ENCODE peak calls at places on chromosomes 5 and 9, in eight cellular contexts. M, K, U, R, P, Z, Y and B are unnamed samples.

GRCh38 chr5:125317546-125317995 is 571.1 kb upstream of the ZNF608 start:
- DNase-seq in M (no peak), K (no peak), U (no peak), R (no peak), P (peak; percentile 55), Z (no peak), Y (no peak), B (no peak)

GRCh38 chr9:134476256-134476941 is 150.1 kb downstream of the RXRA start:
- DNase-seq in M (no peak), K (no peak), U (no peak), R (no peak), P (no peak), Z (no peak), Y (no peak), B (no peak)

GRCh38 chr5:172640822-172641358 is at the start of gene NEURL1B:
- DNase-seq in M (no peak), K (no peak), U (no peak), R (no peak), P (peak; percentile 83), Z (peak; percentile 81), Y (no peak), B (peak; percentile 66)

GRCh38 chr9:71769175-71770165 is 1.2 kb upstream of the CEMIP2 start:
- DNase-seq in M (peak; percentile 80), K (peak; percentile 74), U (peak; percentile 82), R (peak; percentile 55), P (no peak), Z (peak; percentile 84), Y (peak; percentile 26), B (peak; percentile 77)

GRCh38 chr9:116998305-116998704 is 311.2 kb downstream of the TRIM32 start:
- DNase-seq in M (no peak), K (peak; percentile 21), U (no peak), R (no peak), P (peak; percentile 54), Z (no peak), Y (no peak), B (peak; percentile 44)

GRCh38 chr5:71780597-71780996 is 61.5 kb downstream of the CARTPT start:
- DNase-seq in M (no peak), K (no peak), U (no peak), R (no peak), P (no peak), Z (no peak), Y (no peak), B (no peak)

GRCh38 chr5:35223777-35224395 is 6.4 kb downstream of the PRLR start:
- DNase-seq in M (no peak), K (no peak), U (no peak), R (no peak), P (no peak), Z (no peak), Y (no peak), B (no peak)

GRCh38 chr5:122704247-122705036 is 70.4 kb upstream of the SNX2 start:
- DNase-seq in M (peak; percentile 3), K (peak; percentile 67), U (no peak), R (no peak), P (no peak), Z (no peak), Y (no peak), B (peak; percentile 35)

GRCh38 chr9:88694625-88695024 is 159.6 kb downstream of the NXNL2 start:
- DNase-seq in M (no peak), K (no peak), U (no peak), R (no peak), P (no peak), Z (no peak), Y (no peak), B (no peak)

GRCh38 chr9:95386843-95387242 is 69.3 kb upstream of the FANCC start:
- DNase-seq in M (no peak), K (no peak), U (no peak), R (no peak), P (no peak), Z (no peak), Y (no peak), B (no peak)

GRCh38 chr9:16413509-16414016 is 456.9 kb downstream of the BNC2 start:
- DNase-seq in M (no peak), K (no peak), U (no peak), R (no peak), P (no peak), Z (no peak), Y (no peak), B (peak; percentile 25)

GRCh38 chr9:74783408-74783807 is 104.3 kb downstream of the TRPM6 start:
- DNase-seq in M (no peak), K (no peak), U (no peak), R (peak; percentile 54), P (no peak), Z (peak; percentile 22), Y (no peak), B (peak; percentile 58)

GRCh38 chr5:33563983-33564908 is 123.5 kb downstream of the TARS1 start:
- DNase-seq in M (no peak), K (no peak), U (no peak), R (no peak), P (no peak), Z (no peak), Y (no peak), B (no peak)

GRCh38 chr9:98380065-98380681 is 124.7 kb upstream of the TBC1D2 start:
- DNase-seq in M (no peak), K (peak; percentile 18), U (no peak), R (no peak), P (no peak), Z (peak; percentile 33), Y (no peak), B (no peak)